ENCODE peak calls at places on chromosome 6, in eight cellular contexts. K, P, H, R, U, B, Z and Q are unnamed samples.

GRCh38 chr6:13485923-13486557 is 1.4 kb downstream of the GFOD1 start:
- DNase-seq in K (peak), P (peak), H (peak), R (peak), U (peak), B (no peak), Z (peak), Q (no peak)

GRCh38 chr6:108242259-108242658 is 18.6 kb downstream of the SNX3 start:
- DNase-seq in K (no peak), P (no peak), H (no peak), R (no peak), U (no peak), B (no peak), Z (no peak), Q (no peak)

GRCh38 chr6:48775157-48775556 is 664.2 kb upstream of the PTCHD4 start:
- DNase-seq in K (no peak), P (no peak), H (no peak), R (no peak), U (no peak), B (no peak), Z (no peak), Q (no peak)

GRCh38 chr6:132399376-132400074 is 1.8 kb downstream of the MOXD1 start:
- DNase-seq in K (no peak), P (no peak), H (no peak), R (no peak), U (no peak), B (no peak), Z (no peak), Q (no peak)

GRCh38 chr6:167402195-167402686 is 77.4 kb downstream of the TTLL2 start:
- DNase-seq in K (no peak), P (no peak), H (no peak), R (no peak), U (no peak), B (no peak), Z (peak), Q (no peak)

GRCh38 chr6:155245871-155246270 is 17.9 kb upstream of the CLDN20 start:
- DNase-seq in K (no peak), P (no peak), H (no peak), R (no peak), U (no peak), B (no peak), Z (no peak), Q (no peak)

GRCh38 chr6:76516924-76517323 is 444.5 kb upstream of the IMPG1 start:
- DNase-seq in K (no peak), P (no peak), H (no peak), R (no peak), U (no peak), B (no peak), Z (no peak), Q (no peak)

GRCh38 chr6:144957236-144957937 is 672.3 kb downstream of the UTRN start:
- DNase-seq in K (no peak), P (no peak), H (no peak), R (no peak), U (no peak), B (no peak), Z (no peak), Q (no peak)

GRCh38 chr6:1702580-1703051 is 92.9 kb downstream of the FOXC1 start:
- DNase-seq in K (no peak), P (no peak), H (no peak), R (no peak), U (no peak), B (no peak), Z (no peak), Q (no peak)

GRCh38 chr6:45187841-45188240 is 140.3 kb upstream of the RUNX2 start:
- DNase-seq in K (no peak), P (no peak), H (no peak), R (no peak), U (no peak), B (peak), Z (no peak), Q (no peak)